ENCODE peak calls at places on chromosomes 13 and 19, in six cellular contexts. F is tibial nerve, M is AG04449, C is iPS DF 6.9, O is SK-N-DZ, D is smooth muscle cell of the brain vasculature. Y is an unnamed sample.

GRCh38 chr13:73985789-73986188 is 148.4 kb downstream of the KLF12 start:
- DNase-seq in M (no peak), O (no peak), F (no peak), C (no peak), D (no peak), Y (no peak)

GRCh38 chr19:40392894-40393517 is 3.0 kb upstream of the HIPK4 start:
- DNase-seq in O (no peak), D (no peak), F (no peak), M (no peak), C (no peak), Y (no peak)

GRCh38 chr19:35291259-35291658 is 702 bp upstream of the MAG start:
- DNase-seq in O (no peak), D (no peak), M (no peak), F (no peak), C (no peak), Y (no peak)

GRCh38 chr19:39160523-39160861 is 34.9 kb downstream of the PAK4 start:
- DNase-seq in O (no peak), F (peak), M (no peak), C (no peak), D (no peak), Y (peak)

GRCh38 chr13:50615234-50615633 is 228.3 kb downstream of the DLEU7 start:
- DNase-seq in O (no peak), F (no peak), D (no peak), M (no peak), C (no peak), Y (no peak)

GRCh38 chr19:47776568-47776967 is 1.9 kb upstream of the SELENOW start:
- DNase-seq in M (no peak), O (no peak), D (no peak), F (no peak), C (no peak), Y (no peak)

GRCh38 chr13:111519041-111519440 is 198.6 kb downstream of the TEX29 start:
- DNase-seq in M (no peak), O (no peak), F (no peak), C (no peak), D (no peak), Y (no peak)

GRCh38 chr19:8592231-8593009 is 15.2 kb upstream of the MYO1F start:
- DNase-seq in D (peak), M (peak), F (peak), C (peak), O (peak), Y (peak)

GRCh38 chr13:28659611-28659970 is 661 bp downstream of the POMP start:
- DNase-seq in M (no peak), F (no peak), C (no peak), O (no peak), D (no peak), Y (no peak)

GRCh38 chr13:33208290-33208990 is 77.1 kb downstream of the STARD13 start:
- DNase-seq in O (no peak), F (no peak), M (no peak), D (no peak), C (no peak), Y (no peak)

GRCh38 chr19:13241321-13242104 is 91.3 kb downstream of the IER2 start:
- DNase-seq in F (no peak), O (no peak), C (no peak), M (no peak), D (no peak), Y (no peak)

GRCh38 chr13:53010374-53011105 is 18.1 kb upstream of the OLFM4 start:
- DNase-seq in D (no peak), O (no peak), F (no peak), C (no peak), M (no peak), Y (no peak)

GRCh38 chr19:10120538-10121198 is 969 bp upstream of the EIF3G start:
- DNase-seq in D (no peak), C (no peak), M (peak), F (no peak), O (no peak), Y (no peak)

GRCh38 chr13:102470283-102470920 is 68.6 kb upstream of the FGF14 start:
- DNase-seq in O (no peak), F (no peak), C (no peak), M (no peak), D (no peak), Y (no peak)

GRCh38 chr13:34356686-34357434 is 538.9 kb downstream of the RFC3 start:
- DNase-seq in D (no peak), M (no peak), C (no peak), O (no peak), F (no peak), Y (no peak)

GRCh38 chr19:53879145-53880037 is 2.6 kb upstream of the PRKCG start:
- DNase-seq in M (no peak), D (peak), F (peak), O (peak), C (no peak), Y (peak)

GRCh38 chr19:7658219-7658686 is 10.6 kb upstream of the RETN start:
- DNase-seq in D (no peak), O (peak), C (no peak), M (no peak), F (no peak), Y (no peak)

GRCh38 chr13:21359855-21360254 is 99.2 kb downstream of the ZDHHC20 start:
- DNase-seq in F (no peak), O (no peak), C (no peak), D (no peak), M (no peak), Y (no peak)

GRCh38 chr13:111213964-111214726 is 99.0 kb downstream of the ARHGEF7 start:
- DNase-seq in D (no peak), O (no peak), C (no peak), M (no peak), F (no peak), Y (peak)

GRCh38 chr19:41352609-41353465 is 885 bp downstream of the TGFB1 start:
- DNase-seq in D (no peak), M (no peak), O (peak), F (peak), C (no peak), Y (peak)

GRCh38 chr13:100921139-100921538 is 246.5 kb upstream of the TMTC4 start:
- DNase-seq in D (no peak), C (no peak), M (no peak), F (no peak), O (no peak), Y (no peak)

GRCh38 chr19:2986951-2987491 is 9.7 kb downstream of the TLE6 start:
- DNase-seq in C (no peak), M (no peak), D (no peak), F (no peak), O (peak), Y (no peak)

GRCh38 chr19:37572203-37572602 is 22.4 kb downstream of the ZNF571 start:
- DNase-seq in M (no peak), C (no peak), O (no peak), D (no peak), F (no peak), Y (no peak)

GRCh38 chr13:96707146-96707545 is 287.1 kb downstream of the OXGR1 start:
- DNase-seq in M (no peak), C (no peak), D (no peak), O (no peak), F (no peak), Y (no peak)

GRCh38 chr19:55581145-55581827 is 638 bp upstream of the ZNF579 start:
- DNase-seq in O (no peak), D (no peak), M (no peak), F (no peak), C (no peak), Y (no peak)